ENCODE peak calls at places on chromosomes 6 and 20, in six cellular contexts. D, W, U, J, G and Y are unnamed samples.

GRCh38 chr20:17966432-17967312 is 1.9 kb downstream of the SNX5 start:
- DNase-seq in G (no peak), J (no peak), D (peak), U (no peak), W (peak), Y (no peak)

GRCh38 chr6:72182337-72183246 is 296.2 kb downstream of the RIMS1 start:
- DNase-seq in U (peak), W (peak), D (no peak), G (no peak), J (peak), Y (no peak)

GRCh38 chr20:49846206-49846807 is 33.7 kb downstream of the SLC9A8 start:
- DNase-seq in W (peak), J (no peak), G (no peak), D (peak), U (no peak), Y (peak)

GRCh38 chr20:59568509-59569024 is 35.8 kb upstream of the PHACTR3 start:
- DNase-seq in D (no peak), J (no peak), G (no peak), W (no peak), U (no peak), Y (no peak)

GRCh38 chr6:53703047-53703446 is 37.5 kb upstream of the KLHL31 start:
- DNase-seq in D (no peak), J (no peak), W (no peak), G (no peak), U (no peak), Y (no peak)

GRCh38 chr6:44243345-44243744 is 3.6 kb upstream of the HSP90AB1 start:
- DNase-seq in G (no peak), U (no peak), J (no peak), D (no peak), W (no peak), Y (no peak)

GRCh38 chr20:8858181-8858794 is 210.6 kb upstream of the PLCB4 start:
- DNase-seq in W (no peak), U (no peak), D (peak), J (no peak), G (no peak), Y (no peak)

GRCh38 chr6:126812651-126813050 is 305.8 kb upstream of the RSPO3 start:
- DNase-seq in D (no peak), J (no peak), W (no peak), G (no peak), U (no peak), Y (no peak)

GRCh38 chr6:24891004-24891403 is 44.8 kb downstream of the RIPOR2 start:
- DNase-seq in J (no peak), D (no peak), U (no peak), W (no peak), G (no peak), Y (no peak)

GRCh38 chr6:87806635-87807034 is 104.6 kb upstream of the AKIRIN2 start:
- DNase-seq in D (peak), W (no peak), G (no peak), U (no peak), J (no peak), Y (no peak)

GRCh38 chr20:32539817-32540675 is 45.1 kb downstream of the NOL4L start:
- DNase-seq in U (no peak), W (peak), J (no peak), G (no peak), D (peak), Y (no peak)

GRCh38 chr6:4008324-4009047 is 70.5 kb downstream of the FAM217A start:
- DNase-seq in D (peak), G (no peak), U (no peak), J (no peak), W (peak), Y (no peak)

GRCh38 chr6:47690209-47690608 is 8.2 kb upstream of the ADGRF4 start:
- DNase-seq in W (no peak), D (no peak), U (no peak), J (no peak), G (no peak), Y (no peak)

GRCh38 chr20:54433653-54434052 is 41.7 kb upstream of the DOK5 start:
- DNase-seq in G (no peak), J (no peak), D (no peak), U (no peak), W (no peak), Y (no peak)

GRCh38 chr6:108651781-108652227 is 91.1 kb downstream of the FOXO3 start:
- DNase-seq in W (no peak), G (no peak), D (no peak), J (no peak), U (no peak), Y (no peak)

GRCh38 chr6:137092018-137092417 is 47.3 kb upstream of the IL20RA start:
- DNase-seq in U (no peak), G (no peak), D (no peak), J (no peak), W (no peak), Y (no peak)

GRCh38 chr6:5214570-5215052 is 46.1 kb downstream of the LYRM4 start:
- DNase-seq in U (no peak), J (peak), W (peak), G (no peak), D (peak), Y (no peak)

GRCh38 chr6:44696099-44696498 is 308.6 kb downstream of the CDC5L start:
- DNase-seq in U (no peak), D (no peak), G (no peak), J (no peak), W (no peak), Y (no peak)

GRCh38 chr6:33854572-33855030 is 50.8 kb upstream of the MLN start:
- DNase-seq in D (no peak), U (no peak), G (no peak), J (no peak), W (no peak), Y (no peak)

GRCh38 chr6:168507730-168508129 is 66.7 kb downstream of the SMOC2 start:
- DNase-seq in W (no peak), D (no peak), J (no peak), U (no peak), G (no peak), Y (no peak)

GRCh38 chr6:126285871-126286270 is 54.0 kb upstream of the CENPW start:
- DNase-seq in W (no peak), G (no peak), U (no peak), D (no peak), J (no peak), Y (no peak)

GRCh38 chr6:100899202-100899601 is 18.1 kb upstream of the ASCC3 start:
- DNase-seq in U (no peak), W (no peak), G (no peak), D (no peak), J (no peak), Y (no peak)

GRCh38 chr6:69820018-69820417 is 23.2 kb upstream of the LMBRD1 start:
- DNase-seq in W (no peak), D (no peak), G (no peak), J (no peak), U (no peak), Y (no peak)

GRCh38 chr6:21999012-21999528 is 297.8 kb downstream of the PRL start:
- DNase-seq in D (no peak), J (no peak), G (no peak), U (no peak), W (no peak), Y (no peak)
- TF ChIP-seq TAF1 in D (no peak), J (no peak), G (no peak), U (no peak), W (no peak), Y (no peak)

GRCh38 chr6:133889557-133890301 is 816 bp downstream of the TCF21 start:
- DNase-seq in G (no peak), W (no peak), J (no peak), U (no peak), D (no peak), Y (no peak)

GRCh38 chr6:133893324-133893692 is 4.4 kb downstream of the TCF21 start:
- DNase-seq in D (no peak), U (no peak), J (no peak), W (no peak), G (no peak), Y (no peak)

GRCh38 chr6:133891814-133892443 is 3.0 kb downstream of the TCF21 start:
- DNase-seq in J (no peak), U (no peak), G (no peak), D (no peak), W (no peak), Y (no peak)

GRCh38 chr6:133892444-133893323 is 3.8 kb downstream of the TCF21 start:
- DNase-seq in J (no peak), G (no peak), U (no peak), W (no peak), D (no peak), Y (no peak)

GRCh38 chr6:133890941-133891813 is 2.3 kb downstream of the TCF21 start:
- DNase-seq in D (no peak), J (no peak), W (peak), G (no peak), U (no peak), Y (no peak)
- TF ChIP-seq POLR2A in D (no peak), J (no peak), W (no peak), G (no peak), U (no peak), Y (no peak)

DNA sequence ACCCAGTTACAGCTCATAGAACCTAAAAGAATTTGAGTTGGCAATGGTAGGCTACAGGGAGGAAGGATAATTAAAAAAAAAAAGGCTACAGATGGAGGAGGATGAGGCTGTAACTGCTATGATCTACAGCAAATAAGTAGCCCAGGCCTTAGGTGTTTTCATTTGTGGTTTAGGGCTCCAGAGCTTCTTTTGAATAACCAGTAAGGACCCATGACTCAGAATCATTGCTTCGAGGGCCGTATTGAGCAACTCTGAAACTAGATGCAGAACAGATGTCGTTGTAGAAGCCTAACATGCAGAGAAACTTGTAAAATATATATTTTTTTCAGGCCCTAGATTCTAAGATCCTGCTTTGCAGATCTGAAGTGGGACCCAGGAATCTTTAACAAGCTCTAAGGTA is 19.0 kb upstream of the ASIP start:
- DNase-seq in J (no peak), D (no peak), G (no peak), W (no peak), U (no peak), Y (no peak)
- TF ChIP-seq TAF1 in J (no peak), D (no peak), G (no peak), W (no peak), U (no peak), Y (no peak)

GRCh38 chr20:2509468-2509781 is 710 bp upstream of the ZNF343 start:
- DNase-seq in D (no peak), U (no peak), J (no peak), G (no peak), W (peak), Y (no peak)

GRCh38 chr20:2507464-2507863 is 1.3 kb downstream of the ZNF343 start:
- DNase-seq in W (no peak), G (no peak), U (no peak), J (no peak), D (no peak), Y (no peak)

GRCh38 chr20:2507875-2508630 is 662 bp downstream of the ZNF343 start:
- DNase-seq in J (no peak), D (peak), W (peak), G (no peak), U (no peak), Y (peak)

GRCh38 chr20:2509794-2510193 is 1.1 kb upstream of the ZNF343 start:
- DNase-seq in U (no peak), J (peak), D (peak), G (no peak), W (no peak), Y (no peak)

GRCh38 chr20:2508631-2509467 is at the start of gene ZNF343:
- DNase-seq in U (peak), J (peak), G (peak), W (peak), D (peak), Y (peak)
- TF ChIP-seq POLR2A in U (peak), J (no peak), G (peak), W (peak), D (peak), Y (peak)

GRCh38 chr6:132511836-132512230 is 1.1 kb downstream of the STX7 start:
- DNase-seq in J (no peak), U (no peak), D (no peak), G (no peak), W (peak), Y (no peak)
- TF ChIP-seq TAF1 in J (no peak), U (no peak), D (no peak), G (no peak), W (no peak), Y (no peak)

DNA sequence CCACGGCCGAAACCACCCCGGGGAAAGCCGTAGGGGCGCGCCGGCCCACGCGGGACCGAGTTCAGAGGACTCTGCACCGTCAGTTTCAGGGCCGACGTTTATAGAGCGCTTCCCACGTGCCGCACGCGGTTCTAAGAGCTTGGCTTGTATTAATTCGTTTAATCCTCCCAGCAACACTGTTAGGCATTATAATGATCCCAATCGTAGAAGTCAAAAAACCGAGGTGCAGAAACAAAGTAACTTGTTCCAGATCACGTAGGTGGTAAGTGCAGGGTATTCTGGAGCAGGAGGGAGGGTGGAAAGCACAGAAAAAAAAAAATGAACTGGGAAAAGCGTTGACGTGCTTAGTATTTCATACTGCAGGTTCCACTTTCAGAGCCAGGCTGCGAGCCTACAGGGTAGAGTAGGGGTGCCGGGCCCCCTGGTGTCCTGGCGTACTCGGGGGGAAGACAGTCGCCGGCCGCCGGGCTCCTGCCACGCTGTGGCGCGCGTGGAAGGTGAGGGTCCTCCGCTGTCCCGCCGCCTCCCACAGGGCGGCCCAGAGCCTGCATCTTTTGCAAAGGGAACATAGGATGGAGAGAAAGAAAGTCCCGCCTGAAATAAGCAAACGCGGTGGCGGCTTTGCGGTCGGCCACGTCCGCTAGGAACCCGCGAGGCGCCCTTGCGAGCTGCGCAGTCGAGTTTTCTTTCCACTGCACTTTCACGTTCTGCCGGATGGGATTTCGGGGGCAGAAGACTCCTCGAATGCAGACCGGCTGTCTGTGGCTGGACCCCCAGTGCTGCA is 10.2 kb upstream of the FOXF2 start:
- DNase-seq in D (no peak), G (no peak), U (no peak), J (no peak), W (no peak), Y (no peak)
- TF ChIP-seq POLR2A in D (no peak), G (no peak), U (no peak), J (no peak), W (no peak), Y (no peak)

DNA sequence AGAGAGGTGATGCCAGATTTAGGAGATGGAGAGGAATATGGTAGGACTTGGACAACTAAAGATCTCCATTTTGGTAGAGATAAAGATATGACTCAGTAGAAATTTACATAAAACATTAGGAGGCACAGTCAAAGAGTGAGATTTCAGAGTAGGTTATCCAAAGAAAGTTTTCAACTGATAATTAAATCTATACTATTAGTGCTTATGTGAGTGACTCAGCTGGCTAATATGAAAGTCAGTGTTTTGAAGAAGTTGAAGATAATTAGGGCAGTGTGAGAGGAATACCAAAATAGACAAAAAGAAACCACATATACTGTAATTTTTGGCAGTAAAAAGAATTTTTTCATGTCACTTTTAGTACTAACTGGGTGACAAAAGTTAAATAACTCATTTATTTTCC is 712.8 kb upstream of the HS3ST5 start:
- DNase-seq in D (no peak), J (no peak), G (no peak), U (no peak), W (no peak), Y (no peak)
- TF ChIP-seq TAF1 in D (no peak), J (no peak), G (no peak), U (no peak), W (no peak), Y (no peak)